ENCODE peak calls at places on chromosomes 1 and 21, in nine cellular contexts. One of them, this sample, is unnamed.

GRCh38 chr1:26297057-26297790 is 9.2 kb downstream of the UBXN11 start:
- DNase-seq in lower lobe of right lung: no peak
- DNase-seq in GM13977: no peak
- DNase-seq in chondrocyte: no peak
- DNase-seq in MCF 10A: no peak
- DNase-seq in HL-60: no peak
- DNase-seq in left ventricle myocardium inferior: no peak
- DNase-seq in RWPE1: no peak
- DNase-seq in thoracic aorta: no peak
- DNase-seq in this sample: no peak

GRCh38 chr21:23014021-23014420 is 2015.8 kb downstream of the NCAM2 start:
- DNase-seq in left ventricle myocardium inferior: no peak
- DNase-seq in lower lobe of right lung: no peak
- DNase-seq in chondrocyte: no peak
- DNase-seq in thoracic aorta: no peak
- DNase-seq in HL-60: no peak
- DNase-seq in GM13977: no peak
- DNase-seq in RWPE1: no peak
- DNase-seq in MCF 10A: no peak
- DNase-seq in this sample: no peak

GRCh38 chr1:59142663-59143487 is 154.0 kb upstream of the FGGY start:
- DNase-seq in left ventricle myocardium inferior: no peak
- DNase-seq in lower lobe of right lung: no peak
- DNase-seq in thoracic aorta: no peak
- DNase-seq in HL-60: peak
- DNase-seq in RWPE1: peak
- DNase-seq in MCF 10A: peak
- DNase-seq in GM13977: no peak
- DNase-seq in chondrocyte: no peak
- DNase-seq in this sample: peak

GRCh38 chr21:38306407-38306806 is 49.6 kb downstream of the KCNJ15 start:
- DNase-seq in RWPE1: no peak
- DNase-seq in chondrocyte: no peak
- DNase-seq in thoracic aorta: no peak
- DNase-seq in HL-60: no peak
- DNase-seq in left ventricle myocardium inferior: no peak
- DNase-seq in GM13977: no peak
- DNase-seq in lower lobe of right lung: no peak
- DNase-seq in MCF 10A: peak
- DNase-seq in this sample: no peak

GRCh38 chr1:167681497-167682102 is 40.2 kb upstream of the MPZL1 start:
- DNase-seq in MCF 10A: no peak
- DNase-seq in GM13977: no peak
- DNase-seq in thoracic aorta: no peak
- DNase-seq in HL-60: no peak
- DNase-seq in chondrocyte: no peak
- DNase-seq in left ventricle myocardium inferior: no peak
- DNase-seq in RWPE1: no peak
- DNase-seq in lower lobe of right lung: no peak
- DNase-seq in this sample: no peak

GRCh38 chr1:30829889-30830288 is 72.3 kb upstream of the LAPTM5 start:
- DNase-seq in left ventricle myocardium inferior: no peak
- DNase-seq in lower lobe of right lung: no peak
- DNase-seq in RWPE1: no peak
- DNase-seq in HL-60: no peak
- DNase-seq in thoracic aorta: no peak
- DNase-seq in MCF 10A: no peak
- DNase-seq in chondrocyte: no peak
- DNase-seq in GM13977: no peak
- DNase-seq in this sample: no peak

GRCh38 chr1:93710949-93711591 is 29.4 kb upstream of the BCAR3 start:
- DNase-seq in lower lobe of right lung: no peak
- DNase-seq in MCF 10A: no peak
- DNase-seq in thoracic aorta: no peak
- DNase-seq in chondrocyte: no peak
- DNase-seq in left ventricle myocardium inferior: no peak
- DNase-seq in GM13977: no peak
- DNase-seq in HL-60: no peak
- DNase-seq in RWPE1: no peak
- DNase-seq in this sample: no peak

GRCh38 chr1:36257375-36257767 is 33.1 kb downstream of the THRAP3 start:
- DNase-seq in left ventricle myocardium inferior: no peak
- DNase-seq in chondrocyte: no peak
- DNase-seq in RWPE1: no peak
- DNase-seq in lower lobe of right lung: no peak
- DNase-seq in thoracic aorta: no peak
- DNase-seq in GM13977: no peak
- DNase-seq in MCF 10A: no peak
- DNase-seq in HL-60: no peak
- DNase-seq in this sample: peak

GRCh38 chr1:235404190-235404589 is 37.0 kb downstream of the TBCE start:
- DNase-seq in thoracic aorta: no peak
- DNase-seq in RWPE1: peak
- DNase-seq in chondrocyte: no peak
- DNase-seq in left ventricle myocardium inferior: no peak
- DNase-seq in HL-60: no peak
- DNase-seq in lower lobe of right lung: no peak
- DNase-seq in GM13977: no peak
- DNase-seq in MCF 10A: peak
- DNase-seq in this sample: no peak

GRCh38 chr1:218616681-218617080 is 271.5 kb downstream of the TGFB2 start:
- DNase-seq in chondrocyte: no peak
- DNase-seq in left ventricle myocardium inferior: no peak
- DNase-seq in lower lobe of right lung: no peak
- DNase-seq in HL-60: no peak
- DNase-seq in MCF 10A: peak
- DNase-seq in RWPE1: no peak
- DNase-seq in GM13977: no peak
- DNase-seq in thoracic aorta: no peak
- DNase-seq in this sample: no peak

GRCh38 chr1:50975436-50975835 is 5.4 kb downstream of the CDKN2C start:
- DNase-seq in MCF 10A: no peak
- DNase-seq in left ventricle myocardium inferior: no peak
- DNase-seq in chondrocyte: no peak
- DNase-seq in lower lobe of right lung: no peak
- DNase-seq in thoracic aorta: no peak
- DNase-seq in RWPE1: no peak
- DNase-seq in GM13977: no peak
- DNase-seq in HL-60: no peak
- DNase-seq in this sample: no peak

GRCh38 chr21:41536076-41536826 is 28.3 kb upstream of the TMPRSS2 start:
- DNase-seq in RWPE1: peak
- DNase-seq in lower lobe of right lung: peak
- DNase-seq in thoracic aorta: no peak
- DNase-seq in chondrocyte: no peak
- DNase-seq in GM13977: no peak
- DNase-seq in MCF 10A: no peak
- DNase-seq in HL-60: no peak
- DNase-seq in left ventricle myocardium inferior: no peak
- DNase-seq in this sample: no peak

GRCh38 chr1:53137729-53138128 is 4.7 kb downstream of the SLC1A7 start:
- DNase-seq in thoracic aorta: no peak
- DNase-seq in RWPE1: no peak
- DNase-seq in chondrocyte: no peak
- DNase-seq in left ventricle myocardium inferior: no peak
- DNase-seq in MCF 10A: no peak
- DNase-seq in lower lobe of right lung: no peak
- DNase-seq in GM13977: no peak
- DNase-seq in HL-60: peak
- DNase-seq in this sample: no peak

GRCh38 chr1:94599090-94599813 is 57.7 kb upstream of the F3 start:
- DNase-seq in chondrocyte: no peak
- DNase-seq in thoracic aorta: no peak
- DNase-seq in HL-60: no peak
- DNase-seq in lower lobe of right lung: no peak
- DNase-seq in MCF 10A: peak
- DNase-seq in GM13977: no peak
- DNase-seq in RWPE1: peak
- DNase-seq in left ventricle myocardium inferior: no peak
- DNase-seq in this sample: no peak

GRCh38 chr1:221025391-221026355 is 146.4 kb downstream of the HLX start:
- DNase-seq in MCF 10A: peak
- DNase-seq in thoracic aorta: no peak
- DNase-seq in HL-60: peak
- DNase-seq in lower lobe of right lung: no peak
- DNase-seq in left ventricle myocardium inferior: no peak
- DNase-seq in RWPE1: no peak
- DNase-seq in chondrocyte: no peak
- DNase-seq in GM13977: no peak
- DNase-seq in this sample: no peak

DNA sequence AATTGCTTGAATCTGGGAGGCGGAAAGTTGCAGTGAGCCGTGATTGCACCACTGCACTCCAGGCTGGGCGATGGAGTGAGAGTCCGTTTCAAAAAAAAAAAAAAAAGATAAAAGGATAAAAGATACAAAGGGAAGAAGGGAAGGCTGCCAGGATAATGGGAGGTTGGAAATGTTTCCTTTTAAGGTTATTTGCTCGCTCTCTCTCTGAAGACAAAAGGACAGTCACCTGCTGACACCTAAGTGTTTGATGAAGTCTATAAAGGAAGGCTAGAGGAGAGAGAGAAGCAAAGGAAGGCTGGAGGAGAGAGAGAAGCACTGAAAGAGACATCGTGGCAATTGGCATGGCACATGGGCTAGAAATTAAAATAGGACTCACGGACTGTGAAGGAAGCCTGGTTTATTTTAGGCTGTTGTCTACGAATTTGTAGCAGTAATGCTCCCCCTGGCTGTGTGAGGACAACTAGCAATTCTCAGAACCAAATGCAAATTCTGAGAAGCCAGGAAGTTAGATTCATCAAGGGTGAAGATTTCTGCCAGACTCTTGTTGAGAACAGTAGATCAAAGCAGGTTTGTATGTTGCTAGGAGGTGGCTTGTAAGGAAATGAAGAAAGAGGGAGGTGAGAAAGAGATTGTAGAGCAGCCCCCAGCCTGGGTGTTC is 154.2 kb downstream of the ZP4 start:
- DNase-seq in GM13977: no peak
- DNase-seq in MCF 10A: peak
- DNase-seq in chondrocyte: no peak
- DNase-seq in thoracic aorta: no peak
- DNase-seq in left ventricle myocardium inferior: no peak
- DNase-seq in lower lobe of right lung: no peak
- DNase-seq in RWPE1: peak
- DNase-seq in HL-60: no peak
- DNase-seq in this sample: no peak
- TF ChIP-seq CTCF in GM13977: no peak
- TF ChIP-seq CTCF in MCF 10A: peak
- TF ChIP-seq CTCF in chondrocyte: peak
- TF ChIP-seq CTCF in thoracic aorta: no peak
- TF ChIP-seq CTCF in left ventricle myocardium inferior: peak
- TF ChIP-seq CTCF in lower lobe of right lung: no peak
- TF ChIP-seq CTCF in RWPE1: no peak
- TF ChIP-seq CTCF in HL-60: no peak
- TF ChIP-seq CTCF in this sample: peak

GRCh38 chr1:3548895-3549294 is 62.4 kb downstream of the MEGF6 start:
- DNase-seq in lower lobe of right lung: no peak
- DNase-seq in left ventricle myocardium inferior: no peak
- DNase-seq in RWPE1: no peak
- DNase-seq in GM13977: no peak
- DNase-seq in MCF 10A: no peak
- DNase-seq in HL-60: no peak
- DNase-seq in thoracic aorta: no peak
- DNase-seq in chondrocyte: no peak
- DNase-seq in this sample: no peak
- TF ChIP-seq CTCF in lower lobe of right lung: no peak
- TF ChIP-seq CTCF in left ventricle myocardium inferior: no peak
- TF ChIP-seq CTCF in RWPE1: no peak
- TF ChIP-seq CTCF in GM13977: no peak
- TF ChIP-seq CTCF in MCF 10A: no peak
- TF ChIP-seq CTCF in HL-60: no peak
- TF ChIP-seq CTCF in thoracic aorta: no peak
- TF ChIP-seq CTCF in chondrocyte: no peak
- TF ChIP-seq CTCF in this sample: no peak

GRCh38 chr1:171898956-171899355 is 57.7 kb downstream of the DNM3 start:
- DNase-seq in MCF 10A: peak
- DNase-seq in RWPE1: peak
- DNase-seq in GM13977: no peak
- DNase-seq in left ventricle myocardium inferior: no peak
- DNase-seq in HL-60: no peak
- DNase-seq in lower lobe of right lung: no peak
- DNase-seq in chondrocyte: no peak
- DNase-seq in thoracic aorta: no peak
- DNase-seq in this sample: no peak
- TF ChIP-seq CTCF in MCF 10A: no peak
- TF ChIP-seq CTCF in RWPE1: no peak
- TF ChIP-seq CTCF in GM13977: no peak
- TF ChIP-seq CTCF in left ventricle myocardium inferior: no peak
- TF ChIP-seq CTCF in HL-60: no peak
- TF ChIP-seq CTCF in lower lobe of right lung: no peak
- TF ChIP-seq CTCF in chondrocyte: no peak
- TF ChIP-seq CTCF in thoracic aorta: no peak
- TF ChIP-seq CTCF in this sample: no peak

GRCh38 chr1:166017395-166017794 is 149.4 kb downstream of the FAM78B start:
- DNase-seq in chondrocyte: no peak
- DNase-seq in GM13977: no peak
- DNase-seq in RWPE1: no peak
- DNase-seq in MCF 10A: no peak
- DNase-seq in HL-60: no peak
- DNase-seq in thoracic aorta: no peak
- DNase-seq in lower lobe of right lung: no peak
- DNase-seq in left ventricle myocardium inferior: no peak
- DNase-seq in this sample: no peak
- TF ChIP-seq CTCF in chondrocyte: no peak
- TF ChIP-seq CTCF in GM13977: peak
- TF ChIP-seq CTCF in RWPE1: no peak
- TF ChIP-seq CTCF in MCF 10A: no peak
- TF ChIP-seq CTCF in HL-60: no peak
- TF ChIP-seq CTCF in thoracic aorta: no peak
- TF ChIP-seq CTCF in lower lobe of right lung: no peak
- TF ChIP-seq CTCF in left ventricle myocardium inferior: no peak
- TF ChIP-seq CTCF in this sample: no peak

GRCh38 chr21:20970691-20971090 is 27.5 kb upstream of the NCAM2 start:
- DNase-seq in left ventricle myocardium inferior: no peak
- DNase-seq in MCF 10A: no peak
- DNase-seq in GM13977: no peak
- DNase-seq in lower lobe of right lung: no peak
- DNase-seq in HL-60: no peak
- DNase-seq in thoracic aorta: no peak
- DNase-seq in chondrocyte: no peak
- DNase-seq in RWPE1: no peak
- DNase-seq in this sample: no peak

GRCh38 chr21:20968391-20968790 is 29.8 kb upstream of the NCAM2 start:
- DNase-seq in MCF 10A: peak
- DNase-seq in lower lobe of right lung: no peak
- DNase-seq in GM13977: no peak
- DNase-seq in RWPE1: no peak
- DNase-seq in left ventricle myocardium inferior: no peak
- DNase-seq in HL-60: no peak
- DNase-seq in chondrocyte: no peak
- DNase-seq in thoracic aorta: no peak
- DNase-seq in this sample: no peak

GRCh38 chr21:20971296-20971921 is 26.8 kb upstream of the NCAM2 start:
- DNase-seq in GM13977: no peak
- DNase-seq in left ventricle myocardium inferior: peak
- DNase-seq in thoracic aorta: no peak
- DNase-seq in chondrocyte: no peak
- DNase-seq in HL-60: peak
- DNase-seq in lower lobe of right lung: no peak
- DNase-seq in MCF 10A: peak
- DNase-seq in RWPE1: peak
- DNase-seq in this sample: peak
- TF ChIP-seq CTCF in GM13977: peak
- TF ChIP-seq CTCF in left ventricle myocardium inferior: peak
- TF ChIP-seq CTCF in thoracic aorta: no peak
- TF ChIP-seq CTCF in chondrocyte: peak
- TF ChIP-seq CTCF in HL-60: no peak
- TF ChIP-seq CTCF in lower lobe of right lung: peak
- TF ChIP-seq CTCF in MCF 10A: peak
- TF ChIP-seq CTCF in RWPE1: peak
- TF ChIP-seq CTCF in this sample: no peak

This sample was measured in GM13976.